ENCODE peak calls at places on chromosomes 16 and 17, in five cellular contexts. Y is AG04450, W is AG10803, I is tibial nerve, J is adrenal gland. K is an unnamed sample.

GRCh38 chr16:85393674-85394510 is 219.2 kb upstream of the GSE1 start:
- DNase-seq in I (no peak), W (peak), Y (no peak), J (peak), K (peak)

GRCh38 chr16:31471875-31472558 is at the start of gene TGFB1I1:
- DNase-seq in W (peak), J (no peak), I (peak), Y (peak), K (no peak)

GRCh38 chr17:22694362-22695227 is 1002.3 kb downstream of the KCNJ18 start:
- DNase-seq in Y (no peak), W (no peak), I (no peak), J (no peak), K (no peak)

GRCh38 chr17:1629647-1630310 is 1.1 kb upstream of the SLC43A2 start:
- DNase-seq in I (peak), J (no peak), Y (no peak), W (peak), K (peak)

GRCh38 chr17:44144966-44145739 is 3.4 kb downstream of the HROB start:
- DNase-seq in W (no peak), Y (no peak), J (no peak), I (no peak), K (no peak)

GRCh38 chr17:31388351-31388750 is 3.1 kb upstream of the RAB11FIP4 start:
- DNase-seq in Y (no peak), W (no peak), I (no peak), J (no peak), K (no peak)

GRCh38 chr17:80983545-80983944 is 8.1 kb upstream of the CHMP6 start:
- DNase-seq in W (no peak), I (no peak), Y (no peak), J (no peak), K (no peak)

GRCh38 chr16:30049871-30050270 is 15.7 kb upstream of the ALDOA start:
- DNase-seq in W (no peak), Y (no peak), I (no peak), J (no peak), K (no peak)

GRCh38 chr17:55518549-55518948 is 7.3 kb upstream of the SMIM36 start:
- DNase-seq in W (no peak), J (no peak), Y (no peak), I (no peak), K (no peak)

GRCh38 chr16:48125888-48126287 is 29.9 kb downstream of the ABCC12 start:
- DNase-seq in W (no peak), I (no peak), J (no peak), Y (no peak), K (no peak)

GRCh38 chr17:42673885-42674754 is 2.7 kb downstream of the PLEKHH3 start:
- DNase-seq in W (peak), J (peak), I (no peak), Y (no peak), K (no peak)

GRCh38 chr17:19016881-19017280 is 12.3 kb upstream of the FAM83G start:
- DNase-seq in J (no peak), I (no peak), W (no peak), Y (no peak), K (peak)

GRCh38 chr17:30956764-30957374 is 14.0 kb upstream of the RNF135 start:
- DNase-seq in Y (no peak), J (peak), W (no peak), I (no peak), K (no peak)

GRCh38 chr17:47726796-47727703 is 6.0 kb upstream of the TBX21 start:
- DNase-seq in I (no peak), J (no peak), Y (no peak), W (no peak), K (peak)

GRCh38 chr17:39950871-39951348 is 11.9 kb upstream of the GSDMA start:
- DNase-seq in J (peak), Y (no peak), W (no peak), I (no peak), K (no peak)

GRCh38 chr17:72432143-72432604 is 311.4 kb downstream of the SOX9 start:
- DNase-seq in Y (peak), I (no peak), J (no peak), W (no peak), K (no peak)

GRCh38 chr16:78240459-78241222 is 141.2 kb downstream of the WWOX start:
- DNase-seq in J (no peak), I (no peak), Y (no peak), W (no peak), K (peak)

GRCh38 chr16:74480150-74481029 is 59.1 kb upstream of the CLEC18B start:
- DNase-seq in Y (no peak), W (peak), I (peak), J (no peak), K (no peak)

GRCh38 chr16:6124136-6124535 is 1026.5 kb upstream of the EEF2KMT start:
- DNase-seq in I (no peak), W (no peak), Y (no peak), J (no peak), K (no peak)

GRCh38 chr17:565506-565905 is 149.1 kb downstream of the VPS53 start:
- DNase-seq in J (no peak), W (no peak), I (no peak), Y (no peak), K (no peak)

GRCh38 chr16:29645699-29646187 is 17.3 kb upstream of the SPN start:
- DNase-seq in W (no peak), J (no peak), I (no peak), Y (no peak), K (no peak)

GRCh38 chr17:40915199-40915661 is 22.2 kb downstream of the KRT23 start:
- DNase-seq in W (peak), J (no peak), Y (peak), I (no peak), K (no peak)

GRCh38 chr17:31650756-31651520 is 208.1 kb downstream of the COPRS start:
- DNase-seq in I (no peak), Y (no peak), W (no peak), J (no peak), K (no peak)

GRCh38 chr17:4796550-4796915 is 569 bp downstream of the PSMB6 start:
- DNase-seq in Y (no peak), W (peak), I (no peak), J (no peak), K (no peak)

GRCh38 chr17:61619493-61619892 is 28.5 kb upstream of the NACA2 start:
- DNase-seq in Y (no peak), J (no peak), I (no peak), W (no peak), K (no peak)

GRCh38 chr16:23505180-23505665 is 5.1 kb downstream of the GGA2 start:
- DNase-seq in I (no peak), J (no peak), Y (no peak), W (no peak), K (no peak)
- H3K4me3 ChIP-seq in I (no peak), J (no peak), Y (no peak), W (no peak), K (no peak)

DNA sequence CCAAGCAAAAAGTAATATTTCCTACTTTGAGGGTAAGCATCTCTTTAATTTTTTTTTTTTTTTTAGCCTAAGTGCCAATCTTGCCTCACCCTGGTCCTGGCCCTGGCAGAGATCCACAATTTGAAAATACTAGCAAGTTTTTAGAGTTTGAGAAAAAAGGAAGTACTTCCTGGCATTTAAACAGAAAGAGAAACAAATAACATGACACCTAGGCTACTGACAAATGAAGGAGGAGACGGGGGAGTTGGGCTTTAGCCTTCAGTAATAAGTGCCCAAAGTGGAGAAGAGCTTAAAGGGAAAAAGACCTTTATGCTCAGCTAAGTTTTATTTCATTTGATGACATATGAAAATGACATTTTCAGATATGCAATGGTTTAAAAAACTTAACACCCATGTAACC is 92.8 kb downstream of the HS3ST3A1 start:
- DNase-seq in J (no peak), I (no peak), Y (no peak), W (peak), K (no peak)
- H3K4me3 ChIP-seq in J (no peak), I (no peak), Y (no peak), W (no peak), K (no peak)

DNA sequence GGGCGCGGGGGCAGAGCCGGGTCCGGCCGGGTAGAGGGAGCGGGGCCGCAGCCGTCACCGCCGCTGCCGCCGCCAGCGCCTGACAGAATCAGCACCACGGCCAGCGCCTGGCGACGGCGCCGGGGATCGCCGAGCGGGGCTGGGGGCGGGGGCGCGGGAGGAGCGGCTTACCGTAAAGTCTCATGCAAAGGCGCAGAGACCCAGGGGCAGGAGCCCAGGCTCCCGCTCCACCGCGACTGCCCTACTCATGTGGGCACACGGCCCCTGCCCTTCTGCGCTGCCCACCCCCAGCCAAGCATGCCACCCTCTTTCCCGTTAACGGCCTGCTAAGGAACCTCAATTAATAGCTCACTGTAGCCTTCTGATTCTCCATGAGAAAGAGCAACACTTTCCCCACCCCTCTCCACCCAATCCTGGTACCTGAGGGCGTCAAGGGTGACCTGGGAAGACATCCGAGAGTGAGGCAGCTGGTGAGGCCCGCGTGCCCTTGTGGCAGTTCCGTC is at the start of gene SEZ6:
- DNase-seq in W (peak), I (peak), Y (peak), J (peak), K (peak)
- H3K4me3 ChIP-seq in W (no peak), I (peak), Y (no peak), J (no peak), K (no peak)

GRCh38 chr17:45148183-45149036 is at the start of gene HEXIM1:
- DNase-seq in I (peak), W (peak), Y (peak), J (peak), K (peak)

GRCh38 chr17:45149037-45149668 is 878 bp downstream of the HEXIM1 start:
- DNase-seq in W (peak), J (peak), I (peak), Y (no peak), K (peak)

GRCh38 chr17:45147102-45147580 is 1.1 kb upstream of the HEXIM1 start:
- DNase-seq in Y (no peak), W (peak), J (no peak), I (peak), K (peak)

GRCh38 chr17:45146616-45147101 is 1.6 kb upstream of the HEXIM1 start:
- DNase-seq in Y (no peak), W (peak), I (peak), J (peak), K (no peak)

GRCh38 chr17:45147581-45148182 is 593 bp upstream of the HEXIM1 start:
- DNase-seq in W (peak), Y (peak), I (peak), J (peak), K (peak)
- H3K4me3 ChIP-seq in W (peak), Y (peak), I (peak), J (peak), K (peak)

DNA sequence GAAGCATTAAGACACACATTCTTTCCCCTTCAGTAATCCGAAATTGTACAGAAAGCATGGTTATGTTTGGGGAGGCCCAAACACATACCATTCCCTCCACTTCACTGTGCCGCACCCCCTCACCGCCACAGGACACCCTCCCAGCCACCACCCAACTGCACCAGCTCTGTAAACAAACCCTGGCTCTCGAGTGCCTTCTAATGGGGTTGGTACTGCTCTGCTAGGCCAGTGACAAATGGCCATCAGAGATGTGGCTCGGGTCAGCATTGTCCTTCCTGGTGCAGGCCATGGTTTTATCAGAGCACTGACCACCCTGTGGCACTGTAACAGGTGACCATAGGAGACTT is 23.9 kb upstream of the SREBF1 start:
- DNase-seq in W (no peak), J (no peak), Y (no peak), I (no peak), K (no peak)
- H3K4me3 ChIP-seq in W (no peak), J (no peak), Y (no peak), I (no peak), K (no peak)

K was measured in lower lobe of right lung.